ENCODE peak calls at places on chromosomes 11 and 22, in five cellular contexts. One of them, this sample, is unnamed.

GRCh38 chr11:31968774-31969433 is 122.0 kb upstream of the RCN1 start:
- DNase-seq in T-helper 9 cell: no peak
- DNase-seq in glomerular endothelial cell: no peak
- DNase-seq in brain microvascular endothelial cell: peak; percentile 85
- DNase-seq in HT1080: peak; percentile 83
- DNase-seq in this sample: peak; percentile 32

GRCh38 chr22:44366372-44367310 is 53.9 kb upstream of the SHISAL1 start:
- DNase-seq in brain microvascular endothelial cell: no peak
- DNase-seq in glomerular endothelial cell: no peak
- DNase-seq in T-helper 9 cell: no peak
- DNase-seq in HT1080: no peak
- DNase-seq in this sample: no peak

GRCh38 chr11:130839950-130840666 is 76.2 kb downstream of the SNX19 start:
- DNase-seq in T-helper 9 cell: no peak
- DNase-seq in glomerular endothelial cell: no peak
- DNase-seq in brain microvascular endothelial cell: peak; percentile 32
- DNase-seq in HT1080: no peak
- DNase-seq in this sample: no peak

GRCh38 chr22:20055144-20055543 is 24.9 kb upstream of the DGCR8 start:
- DNase-seq in glomerular endothelial cell: no peak
- DNase-seq in T-helper 9 cell: no peak
- DNase-seq in HT1080: no peak
- DNase-seq in brain microvascular endothelial cell: no peak
- DNase-seq in this sample: no peak

GRCh38 chr22:31282748-31283468 is 9.4 kb downstream of the PIK3IP1 start:
- DNase-seq in HT1080: no peak
- DNase-seq in glomerular endothelial cell: no peak
- DNase-seq in brain microvascular endothelial cell: no peak
- DNase-seq in T-helper 9 cell: no peak
- DNase-seq in this sample: no peak

GRCh38 chr11:61333638-61334433 is 808 bp downstream of the TKFC start:
- DNase-seq in glomerular endothelial cell: no peak
- DNase-seq in T-helper 9 cell: no peak
- DNase-seq in HT1080: no peak
- DNase-seq in brain microvascular endothelial cell: no peak
- DNase-seq in this sample: no peak

GRCh38 chr11:112400615-112401014 is 140.0 kb upstream of the PLET1 start:
- DNase-seq in HT1080: no peak
- DNase-seq in T-helper 9 cell: no peak
- DNase-seq in brain microvascular endothelial cell: no peak
- DNase-seq in glomerular endothelial cell: no peak
- DNase-seq in this sample: no peak

GRCh38 chr22:30969532-30970355 is 679 bp downstream of the TUG1 start:
- DNase-seq in glomerular endothelial cell: no peak
- DNase-seq in brain microvascular endothelial cell: peak; percentile 7
- DNase-seq in T-helper 9 cell: no peak
- DNase-seq in HT1080: peak; percentile 17
- DNase-seq in this sample: no peak

GRCh38 chr11:128026596-128026995 is 560.8 kb downstream of the ETS1 start:
- DNase-seq in glomerular endothelial cell: no peak
- DNase-seq in brain microvascular endothelial cell: peak; percentile 97
- DNase-seq in T-helper 9 cell: no peak
- DNase-seq in HT1080: peak; percentile 95
- DNase-seq in this sample: peak; percentile 46

GRCh38 chr11:33642461-33643166 is 58.0 kb downstream of the C11orf91 start:
- DNase-seq in brain microvascular endothelial cell: no peak
- DNase-seq in glomerular endothelial cell: no peak
- DNase-seq in T-helper 9 cell: no peak
- DNase-seq in HT1080: peak; percentile 27
- DNase-seq in this sample: no peak

GRCh38 chr11:78615724-78616123 is 41.1 kb upstream of the NARS2 start:
- DNase-seq in HT1080: no peak
- DNase-seq in glomerular endothelial cell: no peak
- DNase-seq in brain microvascular endothelial cell: no peak
- DNase-seq in T-helper 9 cell: no peak
- DNase-seq in this sample: no peak

GRCh38 chr11:10385696-10386095 is 69.4 kb upstream of the AMPD3 start:
- DNase-seq in T-helper 9 cell: no peak
- DNase-seq in glomerular endothelial cell: no peak
- DNase-seq in HT1080: no peak
- DNase-seq in brain microvascular endothelial cell: no peak
- DNase-seq in this sample: no peak

GRCh38 chr22:30855266-30855665 is 113.3 kb downstream of the MORC2 start:
- DNase-seq in T-helper 9 cell: no peak
- DNase-seq in brain microvascular endothelial cell: no peak
- DNase-seq in HT1080: no peak
- DNase-seq in glomerular endothelial cell: no peak
- DNase-seq in this sample: no peak

This sample was measured in Panc1.